ENCODE peak calls at places on chromosomes 13 and 19, in nine cellular contexts. W is right cardiac atrium; S is T-helper 17 cell; Y is heart right ventricle; G is IMR-90; C is activated CD8-positive, alpha-beta memory T cell treated with anti-CD3 and anti-CD28 coated beads, Interleukin-2, amount 10 ng/mL, durations not matched to agents 7 days and 5 days; U is SK-N-SH treated with all-trans-retinoic acid at 6 μM for 48 hours; Q is stimulated activated naive CD8-positive, alpha-beta T cell treated with anti-CD3 and anti-CD28 coated beads, Interleukin-15, amount 100 ng/mL, for 72 hours; H is gastrocnemius medialis. I is an unnamed sample.

GRCh38 chr13:32425158-32425557 is 2.8 kb downstream of the N4BP2L1 start:
- ATAC-seq in W (no peak), S (no peak), Y (no peak), G (no peak), C (no peak), U (no peak), Q (no peak), H (no peak), I (no peak)

GRCh38 chr19:5585461-5586299 is 17.9 kb upstream of the TINCR start:
- ATAC-seq in W (peak; percentile 17), S (peak; percentile 88), Y (peak; percentile 66), G (no peak), C (no peak), U (no peak), Q (peak; percentile 87), H (no peak), I (peak; percentile 64)

GRCh38 chr13:41658057-41658642 is 200.8 kb downstream of the RGCC start:
- ATAC-seq in W (no peak), S (no peak), Y (peak; percentile 19), G (peak; percentile 90), C (no peak), U (no peak), Q (no peak), H (no peak), I (no peak)

GRCh38 chr13:42600943-42601342 is 27.0 kb downstream of the TNFSF11 start:
- ATAC-seq in W (no peak), S (no peak), Y (no peak), G (no peak), C (peak; percentile 39), U (no peak), Q (peak; percentile 87), H (no peak), I (no peak)

GRCh38 chr13:73284475-73284874 is 225.7 kb downstream of the KLF5 start:
- ATAC-seq in W (no peak), S (no peak), Y (no peak), G (no peak), C (no peak), U (no peak), Q (no peak), H (no peak), I (no peak)

GRCh38 chr13:111383591-111384440 is 63.4 kb downstream of the TEX29 start:
- ATAC-seq in W (no peak), S (peak; percentile 23), Y (no peak), G (no peak), C (no peak), U (no peak), Q (peak; percentile 48), H (no peak), I (no peak)

GRCh38 chr13:102944821-102945220 is 99.0 kb downstream of the ERCC5 start:
- ATAC-seq in W (no peak), S (no peak), Y (no peak), G (no peak), C (no peak), U (no peak), Q (no peak), H (no peak), I (no peak)

GRCh38 chr13:45416521-45417125 is 1.6 kb downstream of the SLC25A30 start:
- ATAC-seq in W (no peak), S (no peak), Y (no peak), G (no peak), C (no peak), U (no peak), Q (no peak), H (no peak), I (no peak)

GRCh38 chr13:40986328-40986856 is 32.7 kb downstream of the ELF1 start:
- ATAC-seq in W (peak; percentile 65), S (no peak), Y (no peak), G (peak; percentile 76), C (peak; percentile 1), U (no peak), Q (no peak), H (no peak), I (no peak)

GRCh38 chr19:17268754-17269153 is 1.5 kb downstream of the BABAM1 start:
- ATAC-seq in W (no peak), S (no peak), Y (no peak), G (no peak), C (no peak), U (no peak), Q (no peak), H (no peak), I (no peak)

GRCh38 chr19:58406818-58407657 is 1.4 kb upstream of the ZNF584 start:
- ATAC-seq in W (no peak), S (no peak), Y (no peak), G (no peak), C (no peak), U (no peak), Q (no peak), H (no peak), I (peak; percentile 3)

GRCh38 chr19:56622374-56622773 is 20.6 kb upstream of the SMIM17 start:
- ATAC-seq in W (no peak), S (no peak), Y (no peak), G (no peak), C (no peak), U (no peak), Q (no peak), H (no peak), I (no peak)

GRCh38 chr19:6654347-6655310 is 15.3 kb downstream of the TNFSF14 start:
- ATAC-seq in W (no peak), S (peak; percentile 79), Y (no peak), G (no peak), C (peak; percentile 83), U (no peak), Q (peak; percentile 89), H (no peak), I (no peak)

GRCh38 chr19:35204799-35205732 is 23.5 kb downstream of the FAM187B start:
- ATAC-seq in W (peak; percentile 26), S (no peak), Y (peak; percentile 41), G (no peak), C (peak; percentile 18), U (no peak), Q (peak; percentile 54), H (no peak), I (peak; percentile 57)

GRCh38 chr19:4495471-4495870 is 22.8 kb downstream of the PLIN4 start:
- ATAC-seq in W (peak; percentile 4), S (no peak), Y (no peak), G (no peak), C (no peak), U (no peak), Q (peak; percentile 49), H (no peak), I (peak; percentile 88)

GRCh38 chr19:54311486-54311885 is 1.5 kb downstream of the LILRA5 start:
- ATAC-seq in W (no peak), S (no peak), Y (no peak), G (no peak), C (no peak), U (no peak), Q (no peak), H (no peak), I (no peak)

GRCh38 chr13:93775507-93776108 is 549.0 kb downstream of the GPC6 start:
- ATAC-seq in W (no peak), S (no peak), Y (no peak), G (peak; percentile 73), C (no peak), U (peak; percentile 65), Q (no peak), H (no peak), I (no peak)

GRCh38 chr13:67223742-67224141 is 6.4 kb downstream of the PCDH9 start:
- ATAC-seq in W (no peak), S (no peak), Y (no peak), G (peak; percentile 45), C (no peak), U (peak; percentile 56), Q (no peak), H (no peak), I (no peak)

GRCh38 chr13:26785845-26786630 is 25.5 kb upstream of the GPR12 start:
- ATAC-seq in W (no peak), S (peak; percentile 80), Y (peak; percentile 33), G (no peak), C (peak; percentile 82), U (no peak), Q (peak; percentile 88), H (no peak), I (peak; percentile 66)

GRCh38 chr19:7962644-7963268 is 19.3 kb upstream of the TIMM44 start:
- ATAC-seq in W (no peak), S (no peak), Y (no peak), G (no peak), C (no peak), U (no peak), Q (no peak), H (no peak), I (no peak)

GRCh38 chr13:103351035-103351828 is 285.0 kb upstream of the SLC10A2 start:
- ATAC-seq in W (peak; percentile 51), S (no peak), Y (peak; percentile 82), G (no peak), C (no peak), U (no peak), Q (no peak), H (no peak), I (no peak)

GRCh38 chr13:114047358-114047881 is 73.5 kb upstream of the C13orf46 start:
- ATAC-seq in W (no peak), S (no peak), Y (no peak), G (no peak), C (no peak), U (no peak), Q (no peak), H (no peak), I (peak; percentile 8)

GRCh38 chr19:5103061-5103701 is 134.3 kb downstream of the KDM4B start:
- ATAC-seq in W (peak; percentile 81), S (no peak), Y (peak; percentile 85), G (peak; percentile 56), C (no peak), U (peak; percentile 94), Q (no peak), H (peak; percentile 84), I (no peak)

GRCh38 chr13:66845393-66845792 is 384.7 kb downstream of the PCDH9 start:
- ATAC-seq in W (no peak), S (no peak), Y (no peak), G (no peak), C (no peak), U (no peak), Q (peak; percentile 18), H (no peak), I (no peak)

GRCh38 chr19:37551123-37551993 is 43.2 kb downstream of the ZNF571 start:
- ATAC-seq in W (peak; percentile 40), S (peak; percentile 88), Y (peak; percentile 96), G (peak; percentile 76), C (peak; percentile 88), U (peak; percentile 63), Q (peak; percentile 94), H (no peak), I (peak; percentile 45)

GRCh38 chr19:2771786-2772674 is 11.0 kb downstream of the SGTA start:
- ATAC-seq in W (no peak), S (no peak), Y (peak; percentile 41), G (no peak), C (no peak), U (no peak), Q (no peak), H (peak; percentile 22), I (peak; percentile 3)

GRCh38 chr19:41222240-41222639 is 3.2 kb downstream of the AXL start:
- ATAC-seq in W (no peak), S (no peak), Y (no peak), G (no peak), C (no peak), U (no peak), Q (no peak), H (no peak), I (no peak)

GRCh38 chr19:1364070-1364719 is 19.5 kb upstream of the NDUFS7 start:
- ATAC-seq in W (no peak), S (peak; percentile 47), Y (no peak), G (no peak), C (peak; percentile 84), U (no peak), Q (peak; percentile 83), H (no peak), I (no peak)

GRCh38 chr13:46520188-46520587 is 32.8 kb upstream of the LRCH1 start:
- ATAC-seq in W (no peak), S (no peak), Y (peak; percentile 82), G (no peak), C (no peak), U (no peak), Q (no peak), H (no peak), I (no peak)

GRCh38 chr19:49988433-49988832 is 27.5 kb upstream of the SIGLEC11 start:
- ATAC-seq in W (no peak), S (no peak), Y (no peak), G (peak; percentile 5), C (no peak), U (peak; percentile 53), Q (no peak), H (no peak), I (no peak)

GRCh38 chr19:8101311-8101710 is 48.1 kb downstream of the FBN3 start:
- ATAC-seq in W (no peak), S (no peak), Y (no peak), G (no peak), C (no peak), U (no peak), Q (no peak), H (no peak), I (no peak)